ENCODE peak calls at places on chromosomes 16 and 17, in ten cellular contexts. L is fibroblast of villous mesenchyme; M is adrenal gland; Y is suprapubic skin; O is sigmoid colon; K is dorsolateral prefrontal cortex; B is uterus; A is CD8-positive, alpha-beta T cell; S is GM12864; R is WTC11. V is an unnamed sample.

GRCh38 chr17:61536417-61536955 is 54.5 kb downstream of the NACA2 start:
- DNase-seq in L (peak), M (no peak), Y (no peak), O (no peak), K (no peak), B (no peak), A (no peak), S (no peak), R (no peak), V (no peak)

GRCh38 chr16:73020409-73020884 is 27.5 kb downstream of the ZFHX3 start:
- DNase-seq in L (peak), M (peak), Y (no peak), O (peak), K (no peak), B (no peak), A (no peak), S (no peak), R (no peak), V (no peak)

GRCh38 chr17:40556884-40557414 is 8.3 kb downstream of the CCR7 start:
- DNase-seq in L (peak), M (peak), Y (peak), O (no peak), K (no peak), B (no peak), A (no peak), S (no peak), R (peak), V (peak)

GRCh38 chr17:77419095-77419494 is 278.3 kb downstream of the SEC14L1 start:
- DNase-seq in L (no peak), M (no peak), Y (no peak), O (no peak), K (no peak), B (no peak), A (no peak), S (no peak), R (no peak), V (no peak)

GRCh38 chr16:84699712-84700517 is at the start of gene USP10:
- DNase-seq in L (peak), M (peak), Y (peak), O (peak), K (peak), B (peak), A (peak), S (no peak), R (peak), V (peak)

GRCh38 chr17:19338031-19338990 is 24.2 kb downstream of the B9D1 start:
- DNase-seq in L (peak), M (peak), Y (no peak), O (peak), K (no peak), B (no peak), A (peak), S (peak), R (peak), V (peak)

GRCh38 chr16:67562918-67563707 is 787 bp downstream of the CTCF start:
- DNase-seq in L (peak), M (peak), Y (no peak), O (peak), K (peak), B (peak), A (peak), S (no peak), R (peak), V (peak)

GRCh38 chr16:87701066-87701425 is 64.7 kb downstream of the KLHDC4 start:
- DNase-seq in L (no peak), M (no peak), Y (no peak), O (no peak), K (no peak), B (no peak), A (no peak), S (no peak), R (no peak), V (no peak)

GRCh38 chr16:54930034-54930938 is at the start of gene IRX5:
- DNase-seq in L (peak), M (peak), Y (peak), O (peak), K (peak), B (peak), A (no peak), S (peak), R (peak), V (no peak)

GRCh38 chr17:32523017-32523680 is 36.4 kb downstream of the CDK5R1 start:
- DNase-seq in L (no peak), M (no peak), Y (peak), O (peak), K (no peak), B (no peak), A (no peak), S (peak), R (no peak), V (no peak)

GRCh38 chr17:81666092-81666341 is 388 bp downstream of the OXLD1 start:
- DNase-seq in L (peak), M (no peak), Y (no peak), O (no peak), K (no peak), B (no peak), A (no peak), S (no peak), R (no peak), V (no peak)

GRCh38 chr16:81784042-81784785 is 5.1 kb downstream of the PLCG2 start:
- DNase-seq in L (no peak), M (no peak), Y (no peak), O (no peak), K (no peak), B (no peak), A (no peak), S (no peak), R (no peak), V (no peak)

GRCh38 chr17:65455972-65456343 is 105.5 kb downstream of the AXIN2 start:
- DNase-seq in L (peak), M (peak), Y (no peak), O (no peak), K (no peak), B (peak), A (no peak), S (no peak), R (peak), V (no peak)

GRCh38 chr17:2484876-2485275 is 26.8 kb downstream of the METTL16 start:
- DNase-seq in L (no peak), M (no peak), Y (no peak), O (no peak), K (no peak), B (no peak), A (no peak), S (no peak), R (peak), V (no peak)

GRCh38 chr17:48002920-48003685 is 32.2 kb downstream of the CDK5RAP3 start:
- DNase-seq in L (no peak), M (no peak), Y (no peak), O (no peak), K (no peak), B (no peak), A (no peak), S (no peak), R (peak), V (no peak)

GRCh38 chr16:5678371-5678770 is 580.8 kb upstream of the EEF2KMT start:
- DNase-seq in L (no peak), M (no peak), Y (no peak), O (no peak), K (no peak), B (no peak), A (no peak), S (no peak), R (no peak), V (no peak)

GRCh38 chr16:31333686-31334649 is 21.0 kb upstream of the ITGAX start:
- DNase-seq in L (peak), M (no peak), Y (no peak), O (peak), K (no peak), B (no peak), A (no peak), S (no peak), R (peak), V (no peak)

DNA sequence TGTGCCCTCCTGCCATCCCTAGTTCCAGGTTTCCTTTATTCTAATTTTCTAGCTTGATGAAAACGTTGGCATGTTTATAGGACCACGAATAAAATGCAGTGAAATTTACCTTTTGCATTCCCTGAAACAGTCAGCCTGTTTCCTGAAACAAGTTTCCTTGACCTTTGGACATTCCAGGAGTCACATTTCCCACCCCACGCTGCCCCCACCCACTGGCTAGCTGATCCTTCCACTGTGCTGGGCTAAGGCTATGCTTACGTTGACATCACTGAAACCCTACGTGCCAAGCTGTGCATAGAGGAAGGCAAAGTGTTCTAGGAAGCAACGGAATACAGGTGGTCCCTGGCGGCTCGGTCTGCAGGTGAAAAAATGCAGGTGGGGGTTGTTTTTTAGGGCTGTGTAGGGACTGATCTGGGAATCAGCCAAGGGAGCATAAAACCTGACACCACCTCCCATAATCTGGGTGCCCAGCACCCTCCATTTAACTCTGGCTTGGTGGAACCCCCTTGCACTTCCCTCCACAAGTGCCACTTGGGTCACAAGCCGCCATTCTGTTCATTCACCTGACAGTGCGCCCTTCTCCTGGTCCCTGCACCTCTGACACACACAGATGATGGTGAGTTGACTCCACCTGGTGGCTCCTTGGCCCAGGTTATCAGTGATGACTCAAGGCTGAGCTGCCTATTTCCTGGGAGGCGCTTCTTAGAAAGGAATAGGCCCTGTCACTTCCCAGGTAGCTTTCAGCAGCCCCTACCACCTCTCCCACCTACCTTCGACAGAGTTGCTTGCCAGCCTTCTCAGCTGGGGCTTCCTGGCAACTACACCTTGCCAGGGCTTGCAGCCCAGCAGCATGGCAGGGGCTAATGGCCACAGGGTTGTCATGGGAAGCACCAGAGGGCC is 83.7 kb downstream of the N4BP1 start:
- DNase-seq in L (no peak), M (no peak), Y (peak), O (peak), K (no peak), B (no peak), A (no peak), S (peak), R (peak), V (no peak)
- TF ChIP-seq CTCF in L (peak), M (no peak), Y (peak), O (no peak), K (no peak), B (no peak), A (no peak), S (peak), R (no peak), V (no peak)

GRCh38 chr16:4389051-4389955 is 17.7 kb downstream of the VASN start:
- DNase-seq in L (no peak), M (no peak), Y (no peak), O (no peak), K (no peak), B (no peak), A (no peak), S (no peak), R (peak), V (no peak)

GRCh38 chr16:4388275-4389021 is 16.8 kb downstream of the VASN start:
- DNase-seq in L (no peak), M (no peak), Y (no peak), O (no peak), K (no peak), B (peak), A (no peak), S (no peak), R (no peak), V (no peak)

GRCh38 chr16:4391635-4392381 is 20.2 kb downstream of the VASN start:
- DNase-seq in L (no peak), M (no peak), Y (no peak), O (no peak), K (no peak), B (no peak), A (no peak), S (no peak), R (peak), V (no peak)

GRCh38 chr16:4392382-4393242 is 21.0 kb downstream of the VASN start:
- DNase-seq in L (peak), M (no peak), Y (no peak), O (no peak), K (no peak), B (peak), A (no peak), S (no peak), R (peak), V (no peak)

DNA sequence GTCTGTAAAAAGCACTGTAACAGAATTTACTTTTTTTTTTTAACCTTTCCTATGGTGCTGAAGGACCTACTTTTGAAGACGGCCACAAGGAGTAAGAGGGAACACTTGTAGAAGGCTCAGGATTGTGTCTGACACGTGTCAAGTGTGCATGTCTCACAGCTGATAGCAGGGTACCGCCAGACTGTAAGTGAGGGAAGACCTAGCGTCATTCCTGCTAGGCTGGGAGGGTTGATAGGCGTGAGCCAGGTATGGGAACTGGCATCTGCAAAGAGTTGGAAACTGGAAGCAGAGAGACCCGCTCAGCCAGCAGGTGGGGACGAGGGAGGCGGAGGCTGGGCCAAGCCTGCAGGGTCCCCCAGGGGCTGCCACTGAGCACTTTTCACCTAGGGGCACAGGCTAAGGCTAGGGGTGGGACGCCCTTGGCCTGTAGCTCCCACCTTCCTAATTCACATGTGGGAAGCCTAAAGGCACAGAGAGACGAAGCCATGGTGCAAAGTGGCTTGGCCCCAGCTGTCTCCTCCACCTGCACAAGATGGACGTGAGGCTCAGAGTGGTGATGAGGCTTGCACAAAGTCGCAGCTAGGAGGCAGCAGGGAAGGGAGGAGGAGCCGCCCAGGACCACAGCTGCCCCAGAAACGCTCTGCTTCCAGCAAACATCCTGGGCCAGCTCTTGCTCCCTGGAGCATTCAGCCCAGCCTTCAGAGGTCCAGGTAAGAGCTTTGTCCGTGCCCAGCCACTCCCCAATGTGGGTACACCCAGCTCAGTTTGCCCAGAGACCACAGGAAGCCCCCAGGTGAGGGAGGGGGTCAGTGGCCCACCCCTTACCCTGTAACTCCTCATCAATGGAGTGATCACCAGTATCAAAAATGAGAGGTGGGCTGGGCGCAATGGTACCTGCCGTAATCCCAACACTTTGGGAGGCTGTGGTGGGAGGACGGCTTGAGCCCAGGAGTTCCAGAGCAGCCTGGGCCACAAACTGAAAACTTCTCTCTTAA is 18.9 kb downstream of the VASN start:
- DNase-seq in L (no peak), M (no peak), Y (no peak), O (no peak), K (no peak), B (no peak), A (no peak), S (no peak), R (peak), V (no peak)
- TF ChIP-seq CTCF in L (peak), M (no peak), Y (no peak), O (no peak), K (no peak), B (no peak), A (no peak), S (no peak), R (no peak), V (no peak)

GRCh38 chr17:74458835-74459234 is 7.6 kb upstream of the CD300A start:
- DNase-seq in L (no peak), M (no peak), Y (no peak), O (no peak), K (no peak), B (no peak), A (no peak), S (no peak), R (no peak), V (no peak)

GRCh38 chr17:74457146-74457819 is 9.2 kb upstream of the CD300A start:
- DNase-seq in L (peak), M (peak), Y (no peak), O (peak), K (peak), B (peak), A (peak), S (no peak), R (peak), V (peak)

GRCh38 chr17:74455025-74455585 is 11.3 kb upstream of the CD300A start:
- DNase-seq in L (no peak), M (no peak), Y (no peak), O (no peak), K (no peak), B (peak), A (no peak), S (no peak), R (no peak), V (no peak)

GRCh38 chr17:74459622-74460021 is 6.8 kb upstream of the CD300A start:
- DNase-seq in L (no peak), M (no peak), Y (no peak), O (no peak), K (no peak), B (no peak), A (no peak), S (no peak), R (no peak), V (no peak)

DNA sequence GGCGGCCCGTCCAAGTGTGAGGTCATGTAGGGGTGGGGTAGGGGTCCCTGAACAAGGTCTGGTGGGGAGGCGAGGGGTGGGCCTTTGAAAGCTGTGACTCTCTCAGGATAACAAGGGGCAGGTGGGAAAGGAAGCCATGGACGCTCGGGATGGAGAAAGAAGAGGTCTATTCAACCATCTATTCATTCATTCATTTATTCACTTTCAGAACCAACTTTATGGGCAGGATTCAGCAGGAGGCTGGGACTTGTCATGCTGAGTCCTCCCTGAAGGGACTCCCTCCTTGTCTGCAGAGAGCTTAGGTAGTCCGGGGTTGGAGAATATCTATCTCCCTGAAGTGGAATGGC is 8.6 kb upstream of the CD300A start:
- DNase-seq in L (no peak), M (no peak), Y (no peak), O (no peak), K (no peak), B (no peak), A (no peak), S (no peak), R (no peak), V (no peak)
- TF ChIP-seq CTCF in L (no peak), M (no peak), Y (no peak), O (no peak), K (no peak), B (no peak), A (peak), S (no peak), R (no peak), V (peak)

GRCh38 chr16:29943846-29944669 is 17.8 kb upstream of the TMEM219 start:
- DNase-seq in L (peak), M (peak), Y (no peak), O (peak), K (no peak), B (peak), A (no peak), S (no peak), R (peak), V (no peak)
- TF ChIP-seq CTCF in L (peak), M (no peak), Y (peak), O (no peak), K (no peak), B (no peak), A (no peak), S (peak), R (no peak), V (no peak)